ENCODE peak calls at places on chromosome 11, in nine cellular contexts. G is choroid plexus epithelial cell; U is stimulated activated CD4-positive, alpha-beta T cell treated with anti-CD3 and anti-CD28 coated beads, Interleukin-12 subunit alpha, Interleukin-12 subunit beta, amount 100 ng/mL, for 4 hours; Y is GM19239; H is ecto neural progenitor cell; R is cardiac muscle cell; X is stimulated activated CD8-positive, alpha-beta memory T cell treated with anti-CD3 and anti-CD28 coated beads, Interleukin-2, amount 100 ng/mL, for 1 hour; O is HFF-Myc; P is progenitor cell of endocrine pancreas. T is an unnamed sample.

GRCh38 chr11:35550374-35551036 is 25.1 kb upstream of the PAMR1 start:
- DNase-seq in G (no peak), U (no peak), Y (no peak), H (no peak), R (no peak), X (no peak), O (no peak), P (no peak), T (no peak)

GRCh38 chr11:96144553-96144952 is 198.4 kb downstream of the MAML2 start:
- DNase-seq in G (no peak), U (no peak), Y (no peak), H (no peak), R (no peak), X (no peak), O (no peak), P (no peak), T (no peak)

GRCh38 chr11:79672786-79673185 is 232.0 kb upstream of the TENM4 start:
- DNase-seq in G (no peak), U (no peak), Y (no peak), H (no peak), R (no peak), X (no peak), O (no peak), P (no peak), T (no peak)

GRCh38 chr11:65496304-65497140 is 2.3 kb upstream of the MALAT1 start:
- DNase-seq in G (peak), U (no peak), Y (no peak), H (peak), R (no peak), X (no peak), O (peak), P (no peak), T (no peak)

GRCh38 chr11:117861151-117862018 is 15.1 kb downstream of the FXYD6 start:
- DNase-seq in G (peak), U (no peak), Y (no peak), H (peak), R (peak), X (no peak), O (no peak), P (no peak), T (no peak)

GRCh38 chr11:63017306-63017974 is 1.8 kb upstream of the SLC22A8 start:
- DNase-seq in G (peak), U (no peak), Y (no peak), H (no peak), R (no peak), X (no peak), O (no peak), P (no peak), T (no peak)

GRCh38 chr11:78782725-78783124 is 208.1 kb upstream of the NARS2 start:
- DNase-seq in G (peak), U (no peak), Y (no peak), H (no peak), R (no peak), X (no peak), O (no peak), P (no peak), T (no peak)

GRCh38 chr11:119205080-119205479 is 1.1 kb upstream of the CBL start:
- DNase-seq in G (no peak), U (no peak), Y (no peak), H (no peak), R (no peak), X (no peak), O (no peak), P (no peak), T (no peak)

GRCh38 chr11:64865286-64866172 is 12.9 kb downstream of the EHD1 start:
- DNase-seq in G (peak), U (no peak), Y (no peak), H (no peak), R (no peak), X (no peak), O (no peak), P (no peak), T (no peak)

GRCh38 chr11:10441021-10441523 is 14.0 kb upstream of the AMPD3 start:
- DNase-seq in G (peak), U (no peak), Y (no peak), H (no peak), R (no peak), X (no peak), O (peak), P (no peak), T (no peak)

GRCh38 chr11:1310772-1311468 is 1.5 kb upstream of the TOLLIP start:
- DNase-seq in G (no peak), U (peak), Y (no peak), H (no peak), R (no peak), X (peak), O (no peak), P (no peak), T (peak)

GRCh38 chr11:116193321-116194114 is 579.3 kb downstream of the BUD13 start:
- DNase-seq in G (peak), U (no peak), Y (no peak), H (peak), R (peak), X (no peak), O (peak), P (peak), T (no peak)

GRCh38 chr11:3796796-3797328 is 492 bp downstream of the NUP98 start:
- DNase-seq in G (no peak), U (no peak), Y (no peak), H (no peak), R (peak), X (no peak), O (no peak), P (peak), T (no peak)

GRCh38 chr11:47449541-47449940 is 605 bp upstream of the RAPSN start:
- DNase-seq in G (no peak), U (no peak), Y (no peak), H (no peak), R (no peak), X (no peak), O (no peak), P (no peak), T (no peak)

GRCh38 chr11:22879615-22880014 is 19.3 kb upstream of the CCDC179 start:
- DNase-seq in G (peak), U (no peak), Y (no peak), H (no peak), R (peak), X (no peak), O (no peak), P (no peak), T (no peak)

GRCh38 chr11:79262221-79262620 is 178.6 kb downstream of the TENM4 start:
- DNase-seq in G (no peak), U (no peak), Y (no peak), H (no peak), R (no peak), X (no peak), O (no peak), P (no peak), T (no peak)

GRCh38 chr11:12220305-12220704 is 109.9 kb downstream of the MICAL2 start:
- DNase-seq in G (no peak), U (no peak), Y (no peak), H (no peak), R (no peak), X (no peak), O (no peak), P (no peak), T (no peak)

GRCh38 chr11:12789574-12789973 is 115.4 kb downstream of the TEAD1 start:
- DNase-seq in G (no peak), U (no peak), Y (no peak), H (no peak), R (peak), X (no peak), O (no peak), P (no peak), T (no peak)

GRCh38 chr11:120547301-120547700 is 35.8 kb downstream of the GRIK4 start:
- DNase-seq in G (no peak), U (no peak), Y (no peak), H (no peak), R (no peak), X (no peak), O (no peak), P (no peak), T (no peak)

GRCh38 chr11:119743041-119743440 is 14.0 kb upstream of the NECTIN1 start:
- DNase-seq in G (no peak), U (no peak), Y (no peak), H (no peak), R (no peak), X (no peak), O (no peak), P (no peak), T (no peak)

GRCh38 chr11:85774256-85775097 is 36.5 kb downstream of the SYTL2 start:
- DNase-seq in G (no peak), U (no peak), Y (no peak), H (no peak), R (no peak), X (no peak), O (no peak), P (no peak), T (no peak)

GRCh38 chr11:3674189-3674588 is 3.0 kb upstream of the CHRNA10 start:
- DNase-seq in G (peak), U (no peak), Y (no peak), H (no peak), R (no peak), X (no peak), O (no peak), P (no peak), T (no peak)

GRCh38 chr11:11306855-11307254 is 46.2 kb downstream of the CSNK2A3 start:
- DNase-seq in G (peak), U (no peak), Y (no peak), H (no peak), R (peak), X (no peak), O (no peak), P (no peak), T (no peak)

GRCh38 chr11:74809820-74810219 is 61.2 kb downstream of the RNF169 start:
- DNase-seq in G (no peak), U (no peak), Y (no peak), H (no peak), R (no peak), X (no peak), O (no peak), P (no peak), T (no peak)

GRCh38 chr11:133705873-133706272 is 139.4 kb downstream of the SPATA19 start:
- DNase-seq in G (no peak), U (no peak), Y (no peak), H (no peak), R (no peak), X (no peak), O (no peak), P (no peak), T (no peak)

GRCh38 chr11:104146421-104146820 is 17.5 kb downstream of the PDGFD start:
- DNase-seq in G (no peak), U (no peak), Y (no peak), H (no peak), R (no peak), X (no peak), O (no peak), P (no peak), T (no peak)

GRCh38 chr11:93016595-93016994 is 47.1 kb downstream of the MTNR1B start:
- DNase-seq in G (no peak), U (no peak), Y (no peak), H (no peak), R (no peak), X (no peak), O (no peak), P (no peak), T (no peak)

GRCh38 chr11:8223513-8223899 is 40.2 kb downstream of the LMO1 start:
- DNase-seq in G (peak), U (no peak), Y (no peak), H (no peak), R (no peak), X (no peak), O (no peak), P (no peak), T (no peak)

GRCh38 chr11:128694618-128695481 is 978 bp downstream of the FLI1 start:
- DNase-seq in G (peak), U (no peak), Y (no peak), H (peak), R (peak), X (no peak), O (no peak), P (no peak), T (no peak)

GRCh38 chr11:57903441-57904123 is 120.1 kb upstream of the OR9Q1 start:
- DNase-seq in G (no peak), U (peak), Y (no peak), H (no peak), R (no peak), X (peak), O (no peak), P (no peak), T (no peak)

GRCh38 chr11:69286358-69287327 is 7.3 kb upstream of the MYEOV start:
- DNase-seq in G (peak), U (no peak), Y (no peak), H (no peak), R (peak), X (no peak), O (no peak), P (no peak), T (no peak)

GRCh38 chr11:83693279-83693992 is 407.3 kb upstream of the CCDC90B start:
- DNase-seq in G (no peak), U (no peak), Y (no peak), H (no peak), R (no peak), X (no peak), O (no peak), P (no peak), T (no peak)

GRCh38 chr11:72038491-72038890 is 39.8 kb downstream of the IL18BP start:
- DNase-seq in G (peak), U (no peak), Y (no peak), H (no peak), R (no peak), X (no peak), O (peak), P (no peak), T (no peak)

GRCh38 chr11:120326845-120327281 is 1.8 kb downstream of the TLCD5 start:
- DNase-seq in G (peak), U (no peak), Y (no peak), H (no peak), R (no peak), X (no peak), O (no peak), P (no peak), T (no peak)

GRCh38 chr11:121328967-121329653 is 36.5 kb downstream of the SC5D start:
- DNase-seq in G (no peak), U (no peak), Y (no peak), H (no peak), R (no peak), X (no peak), O (no peak), P (no peak), T (no peak)

GRCh38 chr11:65558002-65558784 is at the start of gene LTBP3:
- DNase-seq in G (peak), U (peak), Y (peak), H (peak), R (peak), X (no peak), O (no peak), P (peak), T (no peak)

GRCh38 chr11:101397941-101398340 is 185.9 kb downstream of the TRPC6 start:
- DNase-seq in G (no peak), U (no peak), Y (no peak), H (no peak), R (no peak), X (no peak), O (no peak), P (no peak), T (no peak)

GRCh38 chr11:86624366-86624765 is 48.0 kb downstream of the ME3 start:
- DNase-seq in G (no peak), U (no peak), Y (no peak), H (no peak), R (no peak), X (no peak), O (no peak), P (no peak), T (no peak)

T was measured in memory B cell.